ENCODE peak calls at places on chromosome 11, in six cellular contexts. Y is astrocyte, D is HCT116, W is mesenchymal stem cell, P is PC-3, J is neuronal stem cell. M is an unnamed sample.

GRCh38 chr11:91813263-91813662 is 411.4 kb upstream of the FAT3 start:
- DNase-seq in Y (no peak), D (no peak), W (no peak), P (no peak), J (no peak), M (no peak)

GRCh38 chr11:118209037-118209436 is 15.8 kb downstream of the JAML start:
- DNase-seq in Y (no peak), D (no peak), W (no peak), P (no peak), J (no peak), M (no peak)

GRCh38 chr11:12363373-12363772 is 14.0 kb upstream of the PARVA start:
- DNase-seq in Y (no peak), D (no peak), W (no peak), P (no peak), J (no peak), M (peak; percentile 51)

GRCh38 chr11:78168539-78169477 is 19.6 kb downstream of the KCTD21 start:
- DNase-seq in Y (peak; percentile 83), D (no peak), W (peak; percentile 39), P (no peak), J (no peak), M (peak; percentile 88)

GRCh38 chr11:30488304-30488998 is 97.7 kb downstream of the MPPED2 start:
- DNase-seq in Y (peak; percentile 43), D (no peak), W (peak; percentile 61), P (peak; percentile 39), J (no peak), M (peak; percentile 31)

GRCh38 chr11:66443602-66444001 is 5.0 kb upstream of the MRPL11 start:
- DNase-seq in Y (peak; percentile 47), D (peak; percentile 19), W (peak; percentile 74), P (peak; percentile 98), J (no peak), M (peak; percentile 95)

GRCh38 chr11:130247289-130247688 is 67.4 kb downstream of the ZBTB44 start:
- DNase-seq in Y (no peak), D (no peak), W (no peak), P (no peak), J (no peak), M (no peak)

GRCh38 chr11:95067828-95068244 is 1.1 kb downstream of the SRSF8 start:
- DNase-seq in Y (no peak), D (no peak), W (no peak), P (no peak), J (no peak), M (no peak)

GRCh38 chr11:73218106-73218829 is at the start of gene P2RY2:
- DNase-seq in Y (peak; percentile 10), D (peak; percentile 32), W (peak; percentile 41), P (peak; percentile 81), J (peak; percentile 67), M (peak; percentile 89)

GRCh38 chr11:130403301-130403804 is 25.1 kb downstream of the ADAMTS8 start:
- DNase-seq in Y (peak; percentile 92), D (no peak), W (peak; percentile 90), P (peak; percentile 87), J (no peak), M (peak; percentile 92)

GRCh38 chr11:75103380-75104026 is 6.8 kb upstream of the OR2AT4 start:
- DNase-seq in Y (peak; percentile 68), D (no peak), W (peak; percentile 72), P (peak; percentile 73), J (no peak), M (peak; percentile 70)

GRCh38 chr11:110091995-110092576 is 1.1 kb upstream of the ZC3H12C start:
- DNase-seq in Y (no peak), D (peak; percentile 3), W (no peak), P (peak; percentile 72), J (no peak), M (no peak)
- H2AFZ ChIP-seq in Y (peak overlapping the region; percentile 91), D (peak overlapping the region; percentile 78), W (peak overlapping the region; percentile 29), P (peak overlapping the region; percentile 43), J (peak overlapping the region; percentile 95), M (peak overlapping the region; percentile 91)

GRCh38 chr11:68045900-68046299 is 7.1 kb downstream of the TCIRG1 start:
- DNase-seq in Y (no peak), D (no peak), W (no peak), P (no peak), J (no peak), M (peak; percentile 61)
- H3K36me3 ChIP-seq in Y (no peaks in the 10 kb centered on the region), D (peaks cover 5% of the 10 kb centered on the region), W (peaks cover 65% of the 10 kb centered on the region), P (peaks cover 12% of the 10 kb centered on the region), J (no peaks in the 10 kb centered on the region), M (peaks cover 46% of the 10 kb centered on the region)

GRCh38 chr11:64170419-64170818 is 4.5 kb upstream of the MACROD1 start:
- DNase-seq in Y (no peak), D (no peak), W (no peak), P (no peak), J (no peak), M (peak; percentile 6)
- H3K4me1 ChIP-seq in Y (no peaks in the 10 kb centered on the region), D (peaks cover 33% of the 10 kb centered on the region), W (peaks cover 6% of the 10 kb centered on the region), P (peaks cover 4% of the 10 kb centered on the region), J (peaks cover 1% of the 10 kb centered on the region), M (no peaks in the 10 kb centered on the region)

GRCh38 chr11:59380263-59381059 is 21.8 kb downstream of the OR5AN1 start:
- DNase-seq in Y (no peak), D (no peak), W (no peak), P (no peak), J (no peak), M (no peak)
- H2AFZ ChIP-seq in Y (no peak overlapping the region), D (no peak overlapping the region), W (no peak overlapping the region), P (no peak overlapping the region), J (no peak overlapping the region), M (no peak overlapping the region)

DNA sequence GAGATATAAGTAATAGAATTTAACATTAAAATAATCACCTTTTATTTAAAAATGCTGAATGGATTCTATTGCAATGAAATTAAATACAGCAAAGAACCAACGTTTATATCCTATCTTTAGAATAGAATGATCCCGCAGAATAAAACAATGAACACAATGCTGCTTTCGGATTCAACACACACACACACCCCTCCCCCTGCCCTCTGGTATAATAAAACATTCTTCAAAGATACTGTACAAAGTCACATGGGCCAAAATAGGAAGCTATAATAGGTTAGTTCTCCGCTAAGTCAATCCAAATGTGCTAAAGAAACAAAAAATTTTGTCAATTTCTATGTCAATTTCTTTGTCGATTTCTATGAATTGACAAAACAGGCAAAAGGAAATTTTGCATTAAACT is 47.1 kb downstream of the TMEM123 start:
- DNase-seq in Y (no peak), D (no peak), W (no peak), P (no peak), J (no peak), M (no peak)
- H3K36me3 ChIP-seq in Y (peaks cover 13% of the 10 kb centered on the region), D (peaks cover 21% of the 10 kb centered on the region), W (peaks cover 61% of the 10 kb centered on the region), P (peaks cover 18% of the 10 kb centered on the region), J (peaks cover 6% of the 10 kb centered on the region), M (peaks cover 32% of the 10 kb centered on the region)

GRCh38 chr11:45162916-45163879 is 16.8 kb downstream of the PRDM11 start:
- DNase-seq in Y (no peak), D (no peak), W (no peak), P (no peak), J (no peak), M (peak; percentile 31)
- H3K4me1 ChIP-seq in Y (peaks cover 15% of the 10 kb centered on the region), D (peaks cover 9% of the 10 kb centered on the region), W (peaks cover 24% of the 10 kb centered on the region), P (no peaks in the 10 kb centered on the region), J (peaks cover 7% of the 10 kb centered on the region), M (peaks cover 8% of the 10 kb centered on the region)

GRCh38 chr11:5304046-5304445 is 2.3 kb upstream of the OR51B4 start:
- DNase-seq in Y (no peak), D (no peak), W (no peak), P (no peak), J (no peak), M (peak; percentile 84)
- H2AFZ ChIP-seq in Y (no peak overlapping the region), D (no peak overlapping the region), W (no peak overlapping the region), P (no peak overlapping the region), J (no peak overlapping the region), M (peak overlapping the region; percentile 53)

GRCh38 chr11:47731466-47731865 is 16.3 kb upstream of the AGBL2 start:
- DNase-seq in Y (no peak), D (no peak), W (no peak), P (no peak), J (peak; percentile 17), M (no peak)
- H3K36me3 ChIP-seq in Y (peaks cover 74% of the 10 kb centered on the region), D (peaks cover 75% of the 10 kb centered on the region), W (peaks cover 95% of the 10 kb centered on the region), P (peaks cover 69% of the 10 kb centered on the region), J (peaks cover 23% of the 10 kb centered on the region), M (peaks cover 93% of the 10 kb centered on the region)